ENCODE peak calls at places on chromosome 20, in five cellular contexts. W is SK-N-SH, A is K562, B is HepG2, K is H1. T is an unnamed sample.

GRCh38 chr20:32484221-32485125 is 100.7 kb downstream of the NOL4L start:
- DNase-seq in W (peak; percentile 81), A (no peak), B (no peak), K (no peak), T (no peak)

GRCh38 chr20:17543531-17543961 is 12.4 kb upstream of the BFSP1 start:
- DNase-seq in W (no peak), A (no peak), B (no peak), K (no peak), T (no peak)

GRCh38 chr20:41407617-41408016 is 41.0 kb upstream of the EMILIN3 start:
- DNase-seq in W (no peak), A (no peak), B (no peak), K (no peak), T (no peak)

GRCh38 chr20:42341654-42342053 is 723.5 kb upstream of the CHD6 start:
- DNase-seq in W (no peak), A (no peak), B (no peak), K (no peak), T (no peak)

GRCh38 chr20:10924628-10925266 is 250.9 kb upstream of the JAG1 start:
- DNase-seq in W (no peak), A (no peak), B (no peak), K (no peak), T (no peak)

GRCh38 chr20:25296094-25297093 is 48.5 kb downstream of the PYGB start:
- DNase-seq in W (no peak), A (peak; percentile 51), B (peak; percentile 50), K (no peak), T (no peak)

GRCh38 chr20:43755390-43755789 is 28.6 kb upstream of the GTSF1L start:
- DNase-seq in W (no peak), A (no peak), B (no peak), K (no peak), T (no peak)

GRCh38 chr20:24770628-24771556 is 178.2 kb upstream of the CST7 start:
- DNase-seq in W (no peak), A (no peak), B (no peak), K (no peak), T (no peak)

GRCh38 chr20:38272398-38272797 is 11.9 kb upstream of the KIAA1755 start:
- DNase-seq in W (no peak), A (no peak), B (no peak), K (no peak), T (no peak)

GRCh38 chr20:61288331-61288784 is 36.3 kb downstream of the CDH4 start:
- DNase-seq in W (no peak), A (no peak), B (no peak), K (no peak), T (no peak)

GRCh38 chr20:45892828-45893500 is 1.8 kb downstream of the CTSA start:
- DNase-seq in W (no peak), A (no peak), B (no peak), K (no peak), T (no peak)

DNA sequence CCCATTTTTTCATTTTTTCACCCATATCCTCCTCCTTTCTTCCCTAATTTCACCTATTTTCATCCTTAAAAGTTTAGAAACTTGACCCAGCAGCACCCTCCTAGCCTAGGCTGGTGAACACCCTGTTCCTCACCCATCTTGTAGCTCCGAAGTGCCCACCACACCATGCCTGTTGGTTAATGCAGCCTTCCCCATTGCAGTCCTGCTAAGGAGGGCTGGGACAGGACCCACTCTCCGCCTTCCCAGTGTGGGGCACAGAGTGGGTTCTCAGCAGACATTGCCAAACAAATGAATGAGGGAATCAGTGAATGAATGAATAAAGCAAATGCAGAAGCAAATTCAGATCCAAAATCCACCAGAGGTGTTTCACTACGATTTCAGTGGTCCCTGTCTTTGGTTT is 45.7 kb downstream of the CTCFL start:
- DNase-seq in W (no peak), A (no peak), B (no peak), K (no peak), T (no peak)
- TF ChIP-seq TAF1 in W (no peak), A (no peak), B (no peak), K (no peak), T (no peak)

DNA sequence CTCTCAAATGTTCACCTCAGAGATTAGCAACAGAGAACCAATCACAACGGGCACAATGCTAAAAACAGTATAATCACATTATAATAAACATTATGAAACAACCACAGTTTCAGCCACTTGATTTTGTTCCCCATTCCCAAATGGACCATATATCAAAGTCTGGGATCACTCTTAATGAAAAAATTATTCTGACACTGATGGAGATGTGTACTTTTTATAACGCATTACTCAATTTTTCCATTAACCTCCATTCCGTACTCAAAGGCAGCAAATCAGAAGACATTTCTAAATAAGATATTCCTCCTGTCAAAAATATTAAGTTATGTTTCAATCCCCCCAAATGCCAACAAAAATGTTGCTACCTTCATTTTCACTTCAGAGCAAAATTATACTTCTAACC is 2.8 kb downstream of the CPNE1 start:
- DNase-seq in W (no peak), A (no peak), B (no peak), K (no peak), T (no peak)
- H3K4me3 ChIP-seq in W (peak overlapping the region; percentile 83), A (peak overlapping the region; percentile 57), B (peak overlapping the region; percentile 99), K (peak overlapping the region; percentile 92), T (peak overlapping the region; percentile 87)

GRCh38 chr20:47535994-47536393 is 34.3 kb downstream of the NCOA3 start:
- DNase-seq in W (no peak), A (no peak), B (no peak), K (no peak), T (no peak)

GRCh38 chr20:47533518-47534062 is 31.9 kb downstream of the NCOA3 start:
- DNase-seq in W (no peak), A (no peak), B (no peak), K (no peak), T (no peak)

GRCh38 chr20:47534405-47534804 is 32.7 kb downstream of the NCOA3 start:
- DNase-seq in W (no peak), A (no peak), B (no peak), K (no peak), T (no peak)

GRCh38 chr20:47532002-47532401 is 30.3 kb downstream of the NCOA3 start:
- DNase-seq in W (no peak), A (no peak), B (no peak), K (no peak), T (no peak)

GRCh38 chr20:47535088-47535487 is 33.4 kb downstream of the NCOA3 start:
- DNase-seq in W (no peak), A (no peak), B (peak; percentile 41), K (peak; percentile 50), T (no peak)
- TF ChIP-seq TAF1 in W (no peak), A (no peak), B (no peak), K (no peak), T (no peak)

DNA sequence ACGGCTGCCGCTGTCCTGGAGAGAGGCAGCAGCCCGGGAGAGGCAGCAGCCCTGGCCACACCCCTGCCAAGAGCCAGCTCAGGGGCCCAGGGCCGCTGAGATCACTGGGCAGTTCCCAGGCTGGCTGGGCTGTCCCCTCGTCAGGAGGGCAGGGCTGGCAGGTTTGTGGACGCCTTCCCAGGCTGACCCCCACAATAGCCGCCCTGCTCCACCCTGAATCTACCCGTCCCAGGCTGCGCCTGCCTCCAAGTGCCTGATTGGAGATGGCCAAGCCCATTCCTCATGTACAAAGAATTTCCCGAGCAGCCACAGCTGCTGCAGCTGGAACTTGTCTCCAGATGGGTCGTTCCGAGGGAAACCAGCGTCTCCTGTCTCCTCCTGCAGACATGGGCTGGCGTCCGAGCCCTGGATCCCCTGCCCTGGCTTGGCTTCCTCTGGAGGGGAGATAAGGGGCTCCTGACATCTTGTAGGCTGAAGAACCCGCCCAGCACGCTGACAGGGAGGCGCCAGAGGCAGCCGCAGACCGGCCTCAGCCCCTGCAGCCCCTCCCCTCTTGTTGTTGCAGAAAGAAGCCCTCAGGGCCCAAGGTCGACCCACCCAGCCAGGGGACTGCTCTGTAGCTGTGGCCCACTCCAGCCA is 9.4 kb upstream of the GATA5 start:
- DNase-seq in W (no peak), A (peak; percentile 64), B (no peak), K (no peak), T (no peak)
- H3K4me3 ChIP-seq in W (no peak overlapping the region), A (no peak overlapping the region), B (peak overlapping the region; percentile 28), K (no peak overlapping the region), T (no peak overlapping the region)

GRCh38 chr20:1813674-1814635 is 81.3 kb upstream of the SIRPA start:
- DNase-seq in W (peak; percentile 70), A (no peak), B (no peak), K (no peak), T (no peak)
- TF ChIP-seq TAF1 in W (no peak), A (no peak), B (no peak), K (no peak), T (no peak)